ENCODE peak calls at places on chromosomes 13 and 19, in five cellular contexts. J, Z, I, T and F are unnamed samples.

GRCh38 chr19:39704181-39705044 is at the start of gene LGALS14:
- DNase-seq in I (no peak), T (no peak), J (no peak), Z (no peak), F (no peak)

GRCh38 chr19:7083076-7083956 is 13.8 kb downstream of the ZNF557 start:
- DNase-seq in T (peak), J (peak), I (no peak), Z (no peak), F (no peak)

GRCh38 chr13:113121928-113122420 is 625 bp upstream of the F10 start:
- DNase-seq in I (no peak), Z (no peak), J (no peak), T (no peak), F (no peak)

GRCh38 chr13:33744589-33745369 is 73.2 kb upstream of the RFC3 start:
- DNase-seq in I (no peak), J (peak), Z (no peak), T (peak), F (no peak)

GRCh38 chr13:73687087-73687486 is 447.1 kb downstream of the KLF12 start:
- DNase-seq in Z (no peak), I (no peak), T (no peak), J (no peak), F (no peak)

GRCh38 chr19:14159059-14159458 is 22.7 kb upstream of the ASF1B start:
- DNase-seq in J (no peak), Z (no peak), I (no peak), T (no peak), F (no peak)

GRCh38 chr19:18649371-18650047 is 12.7 kb downstream of the KLHL26 start:
- DNase-seq in I (no peak), Z (no peak), T (no peak), J (peak), F (no peak)

GRCh38 chr19:46806651-46807050 is 18.3 kb upstream of the SLC1A5 start:
- DNase-seq in I (no peak), T (no peak), Z (no peak), J (no peak), F (no peak)

GRCh38 chr19:19250196-19250801 is 22.8 kb downstream of the TM6SF2 start:
- DNase-seq in J (no peak), Z (no peak), I (no peak), T (no peak), F (no peak)